ENCODE peak calls at places on chromosome 21, in eight cellular contexts. F, P, W, O, T, B, Y and C are unnamed samples.

GRCh38 chr21:38241029-38241740 is 15.6 kb upstream of the KCNJ15 start:
- DNase-seq in F (no peak), P (no peak), W (no peak), O (peak; percentile 96), T (no peak), B (peak; percentile 76), Y (no peak), C (peak; percentile 46)

GRCh38 chr21:34704119-34704518 is 35.3 kb downstream of the CLIC6 start:
- DNase-seq in F (no peak), P (no peak), W (no peak), O (peak; percentile 8), T (no peak), B (peak; percentile 89), Y (no peak), C (peak; percentile 89)

GRCh38 chr21:36321325-36322082 is 1.5 kb downstream of the MORC3 start:
- DNase-seq in F (no peak), P (no peak), W (peak; percentile 28), O (no peak), T (no peak), B (peak; percentile 26), Y (peak; percentile 23), C (no peak)

GRCh38 chr21:26280715-26281310 is 110.2 kb upstream of the APP start:
- DNase-seq in F (no peak), P (no peak), W (no peak), O (no peak), T (no peak), B (peak; percentile 0), Y (peak; percentile 9), C (no peak)

GRCh38 chr21:34530264-34530663 is 18.3 kb upstream of the KCNE1 start:
- DNase-seq in F (no peak), P (no peak), W (no peak), O (peak; percentile 60), T (no peak), B (peak; percentile 82), Y (no peak), C (no peak)

GRCh38 chr21:42172596-42173483 is 46.1 kb upstream of the ABCG1 start:
- DNase-seq in F (no peak), P (peak; percentile 26), W (no peak), O (no peak), T (no peak), B (no peak), Y (no peak), C (no peak)

GRCh38 chr21:44006656-44007055 is 5.5 kb upstream of the TRAPPC10 start:
- DNase-seq in F (no peak), P (no peak), W (no peak), O (no peak), T (no peak), B (peak; percentile 75), Y (no peak), C (peak; percentile 47)

GRCh38 chr21:38817371-38818335 is 11.9 kb downstream of the ETS2 start:
- DNase-seq in F (no peak), P (no peak), W (no peak), O (no peak), T (no peak), B (peak; percentile 85), Y (no peak), C (no peak)

GRCh38 chr21:44378646-44379581 is 25.5 kb downstream of the TRPM2 start:
- DNase-seq in F (peak; percentile 21), P (peak; percentile 21), W (no peak), O (no peak), T (no peak), B (no peak), Y (no peak), C (no peak)

GRCh38 chr21:21103692-21104091 is 105.5 kb downstream of the NCAM2 start:
- DNase-seq in F (no peak), P (no peak), W (no peak), O (no peak), T (no peak), B (no peak), Y (no peak), C (no peak)

GRCh38 chr21:21096956-21097355 is 98.7 kb downstream of the NCAM2 start:
- DNase-seq in F (no peak), P (no peak), W (no peak), O (no peak), T (no peak), B (no peak), Y (no peak), C (no peak)

GRCh38 chr21:21097425-21097824 is 99.2 kb downstream of the NCAM2 start:
- DNase-seq in F (no peak), P (no peak), W (no peak), O (no peak), T (no peak), B (no peak), Y (no peak), C (no peak)

GRCh38 chr21:21102874-21103273 is 104.7 kb downstream of the NCAM2 start:
- DNase-seq in F (no peak), P (no peak), W (no peak), O (no peak), T (no peak), B (no peak), Y (no peak), C (no peak)

DNA sequence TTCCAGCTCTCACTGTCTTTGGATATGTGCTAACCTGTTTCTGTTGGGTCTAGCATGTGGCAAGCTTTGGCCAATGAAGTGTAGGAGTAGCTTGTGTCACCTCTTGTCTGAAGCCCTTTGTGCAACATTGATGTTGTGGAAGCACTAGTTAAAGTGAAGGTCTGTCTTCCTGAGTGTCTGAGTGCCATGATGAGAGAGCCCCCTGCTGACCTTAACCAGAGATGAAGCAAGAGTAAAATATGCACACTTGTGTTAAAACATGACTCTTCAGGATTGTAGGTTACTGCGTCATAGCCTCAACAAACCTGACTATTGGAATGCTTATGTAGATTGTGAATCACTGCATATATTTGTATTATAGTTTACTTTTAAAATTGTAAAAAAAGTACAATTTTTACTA is 103.7 kb downstream of the NCAM2 start:
- DNase-seq in F (peak; percentile 39), P (peak; percentile 59), W (peak; percentile 1), O (peak; percentile 27), T (no peak), B (peak; percentile 49), Y (peak; percentile 61), C (no peak)
- TF ChIP-seq CTCF in F (peak; percentile 31), P (peak; percentile 51), W (no peak), O (peak; percentile 44), T (no peak), B (peak; percentile 17), Y (peak; percentile 48), C (no peak)

DNA sequence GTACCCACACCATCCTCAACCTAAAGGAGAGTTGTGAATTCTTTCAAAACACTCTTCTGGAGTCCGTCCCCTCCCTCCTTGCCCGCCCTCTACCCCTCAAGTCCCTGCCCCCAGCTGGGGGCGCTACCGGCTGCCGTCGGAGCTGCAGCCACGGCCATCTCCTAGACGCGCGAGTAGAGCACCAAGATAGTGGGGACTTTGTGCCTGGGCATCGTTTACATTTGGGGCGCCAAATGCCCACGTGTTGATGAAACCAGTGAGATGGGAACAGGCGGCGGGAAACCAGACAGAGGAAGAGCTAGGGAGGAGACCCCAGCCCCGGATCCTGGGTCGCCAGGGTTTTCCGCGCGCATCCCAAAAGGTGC is 647 bp upstream of the OLIG2 start:
- DNase-seq in F (no peak), P (peak; percentile 64), W (no peak), O (no peak), T (no peak), B (no peak), Y (no peak), C (no peak)
- TF ChIP-seq CTCF in F (no peak), P (peak; percentile 33), W (no peak), O (no peak), T (no peak), B (no peak), Y (no peak), C (no peak)

GRCh38 chr21:20040768-20041167 is 957.4 kb upstream of the NCAM2 start:
- DNase-seq in F (no peak), P (no peak), W (no peak), O (no peak), T (no peak), B (no peak), Y (peak; percentile 22), C (no peak)
- TF ChIP-seq CTCF in F (peak; percentile 27), P (no peak), W (no peak), O (no peak), T (no peak), B (no peak), Y (no peak), C (no peak)

DNA sequence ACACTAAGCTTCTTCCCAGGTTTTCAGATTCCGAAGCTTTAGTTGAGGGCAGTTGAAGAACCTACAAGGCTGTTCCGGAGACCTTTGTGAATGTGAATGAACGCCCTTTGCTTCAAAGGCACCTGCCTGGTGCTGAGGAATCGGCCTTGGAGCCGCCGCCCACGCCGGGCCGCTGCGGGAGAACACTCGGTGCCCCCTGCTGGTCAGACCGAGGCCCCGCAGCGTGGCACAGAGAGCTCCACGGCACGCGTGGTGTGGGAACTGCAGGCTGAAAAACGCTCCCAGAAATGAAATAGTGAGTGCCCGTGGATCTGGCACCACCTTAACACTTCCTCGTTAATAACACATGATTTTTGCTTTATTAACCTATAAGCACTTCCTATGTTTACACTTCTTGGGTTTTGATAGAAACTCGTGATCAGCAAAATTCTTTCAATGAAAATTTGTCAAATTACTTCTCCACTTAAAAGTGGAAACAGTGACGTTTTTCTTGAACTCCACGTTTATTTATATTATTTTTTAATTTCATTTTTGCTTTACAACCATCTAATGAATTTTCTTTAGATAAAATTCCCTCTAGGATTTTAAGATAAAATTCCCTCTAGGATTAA is 460.6 kb downstream of the DSCAM start:
- DNase-seq in F (peak; percentile 55), P (peak; percentile 43), W (peak; percentile 5), O (no peak), T (peak; percentile 24), B (no peak), Y (peak; percentile 77), C (no peak)
- TF ChIP-seq CTCF in F (peak; percentile 89), P (peak; percentile 79), W (peak; percentile 26), O (peak; percentile 95), T (peak; percentile 5), B (peak; percentile 20), Y (peak; percentile 37), C (peak; percentile 51)

GRCh38 chr21:32412162-32412997 is at the start of gene EVA1C:
- DNase-seq in F (no peak), P (no peak), W (no peak), O (no peak), T (no peak), B (peak; percentile 53), Y (peak; percentile 32), C (no peak)
- TF ChIP-seq CTCF in F (no peak), P (peak; percentile 4), W (no peak), O (no peak), T (no peak), B (no peak), Y (no peak), C (no peak)